ENCODE peak calls at places on chromosomes 2 and 18, in five cellular contexts. K is NCI-H345; A is AG04449; G is activated CD4-positive, alpha-beta T cell treated with anti-CD3 and anti-CD28 coated beads, Interleukin-2, amount 50 U/mL, for 48 hours; U is NCI-H1105. M is an unnamed sample.

GRCh38 chr2:54925022-54925421 is 125.2 kb downstream of the RTN4 start:
- DNase-seq in K (no peak), A (no peak), G (no peak), U (no peak), M (no peak)

GRCh38 chr18:48948112-48949050 is 2.4 kb downstream of the SMAD7 start:
- DNase-seq in K (peak; percentile 50), A (no peak), G (no peak), U (peak; percentile 63), M (peak; percentile 90)

GRCh38 chr2:215361876-215362561 is 50.2 kb downstream of the ATIC start:
- DNase-seq in K (no peak), A (no peak), G (no peak), U (no peak), M (no peak)

GRCh38 chr18:78969574-78970315 is 9.9 kb upstream of the SALL3 start:
- DNase-seq in K (no peak), A (no peak), G (no peak), U (no peak), M (no peak)

GRCh38 chr2:36438454-36438977 is 82.9 kb downstream of the CRIM1 start:
- DNase-seq in K (no peak), A (peak; percentile 97), G (no peak), U (no peak), M (no peak)

GRCh38 chr2:199278099-199278498 is 179.6 kb downstream of the SATB2 start:
- DNase-seq in K (no peak), A (no peak), G (no peak), U (no peak), M (no peak)

GRCh38 chr2:109675666-109676345 is 61.6 kb downstream of the SOWAHC start:
- DNase-seq in K (peak; percentile 4), A (no peak), G (no peak), U (no peak), M (no peak)

GRCh38 chr18:12420831-12421421 is 13.2 kb downstream of the PRELID3A start:
- DNase-seq in K (peak; percentile 69), A (no peak), G (no peak), U (peak; percentile 37), M (peak; percentile 96)

GRCh38 chr18:52869942-52870907 is 530.2 kb downstream of the DCC start:
- DNase-seq in K (peak; percentile 8), A (no peak), G (no peak), U (no peak), M (peak; percentile 42)

GRCh38 chr2:30361751-30362394 is 85.2 kb upstream of the LCLAT1 start:
- DNase-seq in K (no peak), A (no peak), G (no peak), U (no peak), M (no peak)

GRCh38 chr2:135546432-135546831 is 15.1 kb downstream of the R3HDM1 start:
- DNase-seq in K (no peak), A (no peak), G (no peak), U (no peak), M (no peak)

GRCh38 chr18:4284528-4284927 is 170.6 kb downstream of the DLGAP1 start:
- DNase-seq in K (no peak), A (no peak), G (no peak), U (no peak), M (no peak)

GRCh38 chr2:240444464-240444863 is 9.0 kb downstream of the GPC1 start:
- DNase-seq in K (no peak), A (no peak), G (no peak), U (no peak), M (no peak)

GRCh38 chr18:33817096-33817495 is 239.1 kb downstream of the ASXL3 start:
- DNase-seq in K (no peak), A (no peak), G (no peak), U (no peak), M (no peak)

GRCh38 chr2:27583390-27583915 is 611 bp downstream of the ZNF512 start:
- DNase-seq in K (peak; percentile 25), A (no peak), G (no peak), U (no peak), M (no peak)

GRCh38 chr2:216590780-216591179 is 42.4 kb upstream of the IGFBP2 start:
- DNase-seq in K (no peak), A (no peak), G (no peak), U (no peak), M (no peak)

GRCh38 chr2:162317058-162317742 is 1.3 kb downstream of the IFIH1 start:
- DNase-seq in K (no peak), A (no peak), G (no peak), U (no peak), M (no peak)

GRCh38 chr18:62510744-62511143 is 12.1 kb upstream of the ZCCHC2 start:
- DNase-seq in K (no peak), A (no peak), G (no peak), U (no peak), M (no peak)

GRCh38 chr2:74512744-74513604 is 1.3 kb upstream of the TLX2 start:
- DNase-seq in K (no peak), A (no peak), G (no peak), U (no peak), M (peak; percentile 31)

GRCh38 chr2:191748050-191748449 is 70.1 kb downstream of the NABP1 start:
- DNase-seq in K (no peak), A (no peak), G (no peak), U (no peak), M (no peak)

GRCh38 chr2:1584691-1585485 is 159.4 kb downstream of the PXDN start:
- DNase-seq in K (no peak), A (no peak), G (no peak), U (no peak), M (no peak)

GRCh38 chr2:49860170-49860569 is 705.9 kb upstream of the FSHR start:
- DNase-seq in K (no peak), A (no peak), G (no peak), U (no peak), M (no peak)

GRCh38 chr2:37323176-37323575 is 1.5 kb downstream of the PRKD3 start:
- DNase-seq in K (no peak), A (no peak), G (no peak), U (no peak), M (no peak)

GRCh38 chr2:229921892-229922448 is at the start of gene TRIP12:
- DNase-seq in K (peak; percentile 94), A (peak; percentile 92), G (peak; percentile 86), U (peak; percentile 87), M (peak; percentile 94)

GRCh38 chr2:186841940-186842339 is 7.0 kb downstream of the ZSWIM2 start:
- DNase-seq in K (no peak), A (peak; percentile 62), G (no peak), U (no peak), M (no peak)

GRCh38 chr2:69973335-69973735 is 11.9 kb upstream of the ASPRV1 start:
- DNase-seq in K (no peak), A (peak; percentile 17), G (no peak), U (no peak), M (no peak)

GRCh38 chr2:71863338-71863737 is 284.3 kb downstream of the CYP26B1 start:
- DNase-seq in K (no peak), A (no peak), G (no peak), U (no peak), M (no peak)

GRCh38 chr18:49565656-49566055 is 3.8 kb downstream of the LIPG start:
- DNase-seq in K (no peak), A (no peak), G (no peak), U (peak; percentile 24), M (peak; percentile 65)

GRCh38 chr2:225598426-225598825 is 198.9 kb downstream of the NYAP2 start:
- DNase-seq in K (no peak), A (no peak), G (no peak), U (no peak), M (no peak)

GRCh38 chr2:17557596-17557995 is 17.1 kb downstream of the VSNL1 start:
- DNase-seq in K (peak; percentile 14), A (no peak), G (no peak), U (no peak), M (no peak)

GRCh38 chr2:154189963-154190362 is 318.2 kb downstream of the GALNT13 start:
- DNase-seq in K (no peak), A (no peak), G (no peak), U (peak; percentile 55), M (peak; percentile 52)

M was measured in NCI-H146.